ENCODE peak calls at places on chromosomes 4 and X, in ten cellular contexts. Z is osteocyte; Y is CD4-positive, alpha-beta memory T cell; C is heart right ventricle; W is mammary epithelial cell; T is activated T-cell treated with anti-CD3 and anti-CD28 coated beads for 48 hours; J is tibial artery; O is choroid plexus epithelial cell; N is NCI-H1436; U is IMR-90. M is an unnamed sample.
A peak's percentile ranks its signal among the peaks of the same experiment; 100 is the strongest.

GRCh38 chr4:118968006-118968405 is 79.4 kb downstream of the SYNPO2 start:
- DNase-seq in N (no peak), Z (peak; percentile 85), U (peak; percentile 87), T (no peak), O (peak; percentile 98), J (peak; percentile 89), W (peak; percentile 48), C (no peak), Y (no peak), M (no peak)

GRCh38 chrX:150200820-150201287 is 162.3 kb upstream of the MAMLD1 start:
- DNase-seq in T (peak; percentile 53), C (no peak), N (no peak), Z (peak; percentile 90), W (peak; percentile 98), Y (no peak), J (peak; percentile 88), O (peak; percentile 97), U (peak; percentile 98), M (no peak)

GRCh38 chr4:41146196-41146595 is 68.1 kb downstream of the APBB2 start:
- DNase-seq in Z (no peak), U (no peak), N (no peak), W (no peak), Y (no peak), C (no peak), J (no peak), T (no peak), O (no peak), M (no peak)

GRCh38 chr4:31458813-31459212 is 738.6 kb downstream of the PCDH7 start:
- DNase-seq in T (no peak), O (peak; percentile 8), Z (no peak), N (no peak), C (no peak), J (no peak), U (no peak), Y (no peak), W (no peak), M (no peak)

GRCh38 chr4:89839558-89839957 is 2.6 kb upstream of the SNCA start:
- DNase-seq in U (no peak), J (no peak), T (no peak), N (no peak), C (no peak), W (no peak), Z (no peak), Y (no peak), O (no peak), M (no peak)

GRCh38 chr4:1409806-1410425 is 3.7 kb upstream of the NKX1-1 start:
- DNase-seq in N (no peak), Y (no peak), J (peak; percentile 54), O (no peak), U (no peak), W (no peak), C (no peak), Z (no peak), T (no peak), M (no peak)

GRCh38 chrX:133337250-133337649 is 78.0 kb downstream of the GPC4 start:
- DNase-seq in W (no peak), N (no peak), T (no peak), U (no peak), O (no peak), Z (no peak), C (no peak), Y (no peak), J (no peak), M (no peak)

GRCh38 chrX:45505214-45505613 is 304.5 kb upstream of the DIPK2B start:
- DNase-seq in J (no peak), W (peak; percentile 91), T (no peak), C (no peak), N (no peak), Y (no peak), O (peak; percentile 76), U (peak; percentile 75), Z (no peak), M (no peak)

GRCh38 chrX:123713841-123714240 is 19.0 kb downstream of the THOC2 start:
- DNase-seq in C (no peak), Z (no peak), W (no peak), N (no peak), T (no peak), Y (no peak), J (no peak), O (no peak), U (peak; percentile 22), M (no peak)

GRCh38 chrX:2500091-2500680 is 590 bp downstream of the DHRSX start:
- DNase-seq in Y (peak; percentile 13), U (peak; percentile 65), W (peak; percentile 52), N (no peak), C (peak; percentile 54), T (peak; percentile 8), Z (no peak), J (peak; percentile 68), O (peak; percentile 58), M (no peak)

GRCh38 chr4:53489279-53489889 is 101.9 kb downstream of the LNX1 start:
- DNase-seq in C (no peak), T (no peak), Z (no peak), N (no peak), Y (no peak), J (no peak), O (peak; percentile 47), U (peak; percentile 79), W (peak; percentile 63), M (no peak)

GRCh38 chr4:113659127-113659526 is 102.4 kb downstream of the CAMK2D start:
- DNase-seq in C (no peak), W (no peak), T (no peak), O (no peak), Y (no peak), J (no peak), N (no peak), U (no peak), Z (no peak), M (no peak)

GRCh38 chrX:144840616-144841015 is 406.7 kb upstream of the SPANXN1 start:
- DNase-seq in Z (no peak), U (no peak), O (no peak), J (no peak), C (no peak), Y (no peak), N (no peak), T (no peak), W (peak; percentile 15), M (no peak)

GRCh38 chr4:95392886-95393285 is 155.9 kb downstream of the UNC5C start:
- DNase-seq in J (no peak), U (no peak), Z (no peak), C (no peak), W (no peak), Y (no peak), T (no peak), O (no peak), N (no peak), M (no peak)

GRCh38 chr4:74619931-74620702 is 174.2 kb downstream of the BTC start:
- DNase-seq in Z (no peak), U (peak; percentile 27), Y (no peak), W (no peak), O (peak; percentile 79), N (no peak), T (no peak), J (no peak), C (no peak), M (no peak)

GRCh38 chr4:121199742-121200561 is 35.8 kb upstream of the TNIP3 start:
- DNase-seq in N (no peak), C (no peak), J (no peak), O (no peak), T (no peak), W (no peak), Z (no peak), Y (no peak), U (no peak), M (no peak)

GRCh38 chr4:95255396-95256107 is 293.2 kb downstream of the UNC5C start:
- DNase-seq in O (peak; percentile 85), W (peak; percentile 46), U (peak; percentile 77), J (no peak), T (no peak), Y (no peak), Z (no peak), C (no peak), N (no peak), M (no peak)

GRCh38 chr4:184805462-184806245 is 20.1 kb downstream of the ACSL1 start:
- DNase-seq in W (no peak), J (peak; percentile 67), O (no peak), N (peak; percentile 29), U (no peak), Z (no peak), Y (no peak), T (no peak), C (peak; percentile 78), M (peak; percentile 59)

GRCh38 chr4:153950100-153950979 is 161.5 kb upstream of the SFRP2 start:
- DNase-seq in N (no peak), J (no peak), U (no peak), T (peak; percentile 9), W (peak; percentile 3), Y (peak; percentile 46), O (no peak), C (no peak), Z (no peak), M (no peak)

GRCh38 chrX:35166023-35166422 is 223.4 kb downstream of the FAM47B start:
- DNase-seq in T (no peak), C (no peak), N (no peak), J (no peak), W (no peak), O (peak; percentile 33), Z (no peak), Y (no peak), U (no peak), M (no peak)

GRCh38 chrX:136147320-136147901 is at the start of gene FHL1:
- DNase-seq in T (peak; percentile 27), Y (peak; percentile 54), W (no peak), Z (peak; percentile 89), N (peak; percentile 57), U (peak; percentile 12), C (peak; percentile 76), J (peak; percentile 86), O (peak; percentile 44), M (peak; percentile 26)

GRCh38 chrX:67094061-67094460 is 449.8 kb upstream of the AR start:
- DNase-seq in U (no peak), T (no peak), N (no peak), C (no peak), W (no peak), Y (no peak), Z (no peak), O (no peak), J (no peak), M (no peak)

GRCh38 chr4:187268940-187269339 is 545.3 kb upstream of the FAT1 start:
- DNase-seq in Y (no peak), W (peak; percentile 64), C (no peak), Z (no peak), J (no peak), O (peak; percentile 5), N (no peak), T (no peak), U (peak; percentile 85), M (no peak)

GRCh38 chrX:37995428-37995827 is 10.9 kb upstream of the SYTL5 start:
- DNase-seq in N (no peak), U (no peak), Z (no peak), J (no peak), Y (no peak), O (no peak), W (no peak), C (no peak), T (no peak), M (no peak)

GRCh38 chr4:110926841-110927400 is 304.0 kb upstream of the PITX2 start:
- DNase-seq in W (no peak), Y (no peak), C (no peak), U (no peak), T (no peak), Z (no peak), J (no peak), O (no peak), N (no peak), M (no peak)

M was measured in NCI-H1694.